ENCODE peak calls at places on chromosomes 16 and 17, in five cellular contexts. I is mesendoderm; H is tibial artery; T is prostate gland; P is effector memory CD4-positive, alpha-beta T cell. N is an unnamed sample. For H3K4me1 and H3K36me3, the result is how much of the 10 kb centered on the place peaks cover.

GRCh38 chr16:21156767-21157467 is 1.6 kb upstream of the LDAF1 start:
- DNase-seq in I (peak), P (no peak), H (no peak), T (peak), N (no peak)

GRCh38 chr17:8994319-8994718 is 27.0 kb upstream of the NTN1 start:
- DNase-seq in P (no peak), I (peak), T (no peak), H (peak), N (peak)

GRCh38 chr16:3149630-3150345 is 15.0 kb downstream of the ZNF213 start:
- DNase-seq in I (peak), H (peak), P (no peak), T (peak), N (peak)

GRCh38 chr16:60419859-60420258 is 1616.4 kb downstream of the CDH8 start:
- DNase-seq in T (no peak), I (peak), H (no peak), P (no peak), N (no peak)

GRCh38 chr16:73505178-73505968 is 457.4 kb upstream of the ZFHX3 start:
- DNase-seq in H (no peak), P (no peak), T (no peak), I (no peak), N (no peak)

GRCh38 chr16:22323173-22323997 is 26.2 kb downstream of the POLR3E start:
- DNase-seq in I (no peak), T (no peak), H (no peak), P (no peak), N (no peak)

GRCh38 chr17:17664073-17664470 is 17.2 kb upstream of the RAI1 start:
- DNase-seq in P (no peak), H (no peak), T (no peak), I (no peak), N (no peak)

GRCh38 chr16:2207872-2208271 is 2.6 kb downstream of the MLST8 start:
- DNase-seq in T (no peak), P (no peak), I (no peak), H (no peak), N (no peak)

GRCh38 chr16:59633996-59634579 is 900.0 kb upstream of the GOT2 start:
- DNase-seq in T (no peak), P (no peak), H (no peak), I (no peak), N (no peak)

GRCh38 chr17:42872251-42872965 is 21.4 kb downstream of the AOC3 start:
- DNase-seq in P (no peak), T (no peak), H (no peak), I (no peak), N (no peak)

GRCh38 chr17:57622886-57623433 is 122.1 kb downstream of the CCDC182 start:
- DNase-seq in T (no peak), H (no peak), I (peak), P (no peak), N (no peak)

GRCh38 chr16:73365010-73365409 is 317.1 kb upstream of the ZFHX3 start:
- DNase-seq in H (no peak), P (no peak), I (no peak), T (no peak), N (no peak)

GRCh38 chr17:62300697-62301096 is 79.7 kb upstream of the EFCAB3 start:
- DNase-seq in T (no peak), H (no peak), P (no peak), I (no peak), N (no peak)

GRCh38 chr17:56000411-56000810 is 152.9 kb upstream of the ANKFN1 start:
- DNase-seq in H (no peak), T (no peak), P (no peak), I (no peak), N (no peak)

GRCh38 chr16:65875362-65876199 is 490.9 kb upstream of the CDH5 start:
- DNase-seq in P (no peak), I (peak), T (no peak), H (no peak), N (no peak)

GRCh38 chr16:79932564-79932963 is 332.0 kb upstream of the MAF start:
- DNase-seq in P (no peak), T (no peak), I (no peak), H (no peak), N (no peak)

GRCh38 chr16:54817432-54817831 is 113.2 kb upstream of the IRX5 start:
- DNase-seq in I (peak), P (no peak), H (no peak), T (no peak), N (no peak)

GRCh38 chr17:77318491-77319210 is 177.9 kb downstream of the SEC14L1 start:
- DNase-seq in I (peak), H (peak), P (no peak), T (no peak), N (peak)

DNA sequence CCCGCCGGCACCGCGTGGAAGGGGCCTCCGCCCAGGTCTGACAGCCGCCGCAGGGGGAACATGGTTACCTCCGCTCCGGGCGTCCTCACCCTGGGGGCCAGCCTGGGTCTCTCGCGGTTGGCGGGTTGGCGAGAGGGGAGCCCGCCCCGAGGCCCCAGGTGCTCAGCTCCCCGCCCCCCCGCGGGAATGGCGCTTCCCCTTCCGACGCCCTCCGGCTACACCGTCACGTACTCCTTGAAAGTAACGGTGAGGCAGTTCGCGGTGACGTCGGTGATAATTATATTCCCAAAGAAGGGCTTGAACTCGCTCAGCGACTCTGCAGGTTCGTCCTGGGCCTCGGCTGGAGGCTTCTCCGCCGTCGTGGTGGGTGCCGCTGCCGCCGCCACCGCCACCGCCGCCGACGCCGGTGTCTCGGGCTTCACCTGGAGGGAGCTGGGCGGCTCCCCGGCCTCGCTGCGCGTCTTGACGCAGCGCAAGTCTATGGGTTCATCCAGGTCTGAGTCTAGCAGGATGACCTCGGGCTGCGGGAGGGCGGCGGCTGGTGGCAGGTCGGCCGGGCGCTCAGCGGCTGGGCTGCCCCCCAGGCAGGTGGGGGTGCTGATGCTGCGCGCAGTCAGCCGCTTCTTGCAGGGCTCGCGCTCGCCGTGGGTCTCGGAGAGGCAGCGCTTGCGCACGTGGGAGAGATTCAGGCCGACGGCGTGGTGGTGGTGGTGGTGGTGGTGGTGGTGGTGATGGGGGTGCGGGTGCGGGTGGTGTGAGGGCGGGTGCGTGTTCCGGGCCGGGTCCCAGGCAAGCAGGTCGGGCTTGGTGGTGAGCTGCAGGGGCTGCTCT is 5.3 kb downstream of the CBX4 start:
- DNase-seq in T (no peak), H (no peak), P (no peak), I (no peak), N (peak)
- H3K4me1 ChIP-seq in T (under half), H (under half), P (under half), I (under half), N (half or more)

DNA sequence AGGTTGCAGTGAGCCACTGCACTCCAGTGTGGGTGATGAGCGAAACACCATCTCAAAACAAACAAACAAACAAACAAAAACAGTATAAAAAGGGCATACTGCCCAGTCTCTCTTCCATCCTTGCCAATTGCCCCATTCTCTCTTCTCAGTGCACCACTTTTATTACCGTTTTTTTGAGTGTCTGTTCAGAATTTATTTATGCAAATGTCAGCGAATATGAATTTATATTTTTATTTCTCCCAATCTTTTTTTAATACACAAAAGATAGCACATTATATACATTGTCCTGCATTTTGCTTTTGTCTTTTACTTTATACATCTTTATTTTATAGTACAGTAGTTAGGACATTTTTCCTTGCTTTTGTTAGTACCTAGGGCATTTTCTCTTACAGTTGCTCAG is 19.6 kb downstream of the RNF135 start:
- DNase-seq in T (no peak), H (no peak), P (no peak), I (no peak), N (no peak)
- H3K36me3 ChIP-seq in T (under half), H (under half), P (under half), I (under half), N (under half)

GRCh38 chr17:59397316-59398073 is 66.0 kb downstream of the YPEL2 start:
- DNase-seq in T (no peak), P (no peak), H (no peak), I (no peak), N (no peak)
- H3K4me3 ChIP-seq in T (no peak), P (no peak), H (no peak), I (no peak), N (no peak)

GRCh38 chr17:44610331-44610730 is 45.9 kb upstream of the MEIOC start:
- DNase-seq in H (no peak), P (no peak), I (peak), T (no peak), N (no peak)

GRCh38 chr17:44608732-44609435 is 47.4 kb upstream of the MEIOC start:
- DNase-seq in P (no peak), I (peak), H (no peak), T (no peak), N (no peak)

GRCh38 chr17:44610871-44611270 is 45.4 kb upstream of the MEIOC start:
- DNase-seq in H (no peak), P (no peak), I (no peak), T (no peak), N (no peak)

GRCh38 chr17:44606658-44607057 is 49.4 kb downstream of the FZD2 start:
- DNase-seq in I (no peak), P (no peak), T (no peak), H (no peak), N (no peak)

DNA sequence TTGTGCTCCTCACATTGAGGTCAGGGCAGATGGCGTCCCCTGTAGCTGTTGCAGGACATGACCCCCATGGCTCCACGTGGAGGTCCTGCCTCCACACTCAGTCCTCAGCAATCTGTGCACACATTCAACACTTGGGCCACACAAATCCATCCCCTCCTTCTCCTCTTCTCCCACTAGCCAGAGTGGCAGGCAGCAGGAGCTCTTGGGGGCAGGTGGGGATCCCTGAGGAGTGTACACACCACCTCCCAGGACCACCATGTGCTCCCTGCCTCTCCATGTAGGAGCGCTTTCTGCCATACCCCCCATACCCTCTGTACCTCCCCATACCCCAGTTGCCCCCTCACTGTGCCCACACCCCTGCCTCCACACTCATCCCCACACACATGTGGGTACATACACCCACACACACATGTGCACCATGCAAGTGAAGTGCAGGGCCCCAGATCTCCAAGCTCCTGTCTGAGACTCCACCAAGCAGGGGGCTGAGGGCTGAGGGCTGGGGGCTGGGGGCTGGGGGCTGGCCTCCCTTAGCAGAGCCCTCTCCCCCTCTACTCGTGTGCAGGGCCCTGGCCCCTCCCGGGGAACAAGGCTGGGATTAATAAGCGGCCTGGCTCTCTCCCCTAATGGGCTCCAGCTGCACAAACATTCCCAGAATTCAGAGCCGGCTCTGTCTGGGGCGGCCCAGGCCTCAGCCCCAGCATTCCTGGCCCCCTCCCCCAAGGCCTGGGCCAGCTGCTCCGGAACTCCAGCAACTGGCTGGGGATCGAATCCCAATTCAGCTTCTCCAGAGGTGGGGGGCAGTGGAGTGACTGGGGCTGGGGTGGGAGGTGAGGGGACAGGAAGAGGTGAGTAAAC is 48.2 kb upstream of the MEIOC start:
- DNase-seq in H (no peak), P (no peak), T (no peak), I (peak), N (no peak)
- H3K4me1 ChIP-seq in H (under half), P (under half), T (under half), I (under half), N (under half)

DNA sequence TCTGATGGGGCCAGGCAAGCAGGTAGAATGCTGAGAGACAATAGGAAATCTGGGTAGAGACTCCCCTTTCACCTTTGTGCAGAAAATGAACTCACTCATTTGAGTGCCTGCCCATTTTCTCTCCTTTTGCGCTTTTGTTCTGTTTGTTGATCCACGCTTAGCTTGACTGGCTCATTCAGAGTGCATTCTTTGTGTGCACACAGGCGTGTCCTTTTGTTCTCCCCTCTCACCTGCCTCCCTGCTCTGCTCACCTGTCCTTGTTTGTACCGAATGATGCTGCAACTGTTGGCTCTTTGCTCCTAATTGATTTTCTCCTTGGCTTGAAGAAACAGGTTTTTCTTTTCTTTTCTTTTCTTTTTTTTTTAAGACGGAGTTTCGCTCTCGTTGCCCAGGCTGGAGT is 15.8 kb downstream of the PGS1 start:
- DNase-seq in H (no peak), T (no peak), I (no peak), P (no peak), N (no peak)
- H3K36me3 ChIP-seq in H (under half), T (under half), I (under half), P (under half), N (under half)

DNA sequence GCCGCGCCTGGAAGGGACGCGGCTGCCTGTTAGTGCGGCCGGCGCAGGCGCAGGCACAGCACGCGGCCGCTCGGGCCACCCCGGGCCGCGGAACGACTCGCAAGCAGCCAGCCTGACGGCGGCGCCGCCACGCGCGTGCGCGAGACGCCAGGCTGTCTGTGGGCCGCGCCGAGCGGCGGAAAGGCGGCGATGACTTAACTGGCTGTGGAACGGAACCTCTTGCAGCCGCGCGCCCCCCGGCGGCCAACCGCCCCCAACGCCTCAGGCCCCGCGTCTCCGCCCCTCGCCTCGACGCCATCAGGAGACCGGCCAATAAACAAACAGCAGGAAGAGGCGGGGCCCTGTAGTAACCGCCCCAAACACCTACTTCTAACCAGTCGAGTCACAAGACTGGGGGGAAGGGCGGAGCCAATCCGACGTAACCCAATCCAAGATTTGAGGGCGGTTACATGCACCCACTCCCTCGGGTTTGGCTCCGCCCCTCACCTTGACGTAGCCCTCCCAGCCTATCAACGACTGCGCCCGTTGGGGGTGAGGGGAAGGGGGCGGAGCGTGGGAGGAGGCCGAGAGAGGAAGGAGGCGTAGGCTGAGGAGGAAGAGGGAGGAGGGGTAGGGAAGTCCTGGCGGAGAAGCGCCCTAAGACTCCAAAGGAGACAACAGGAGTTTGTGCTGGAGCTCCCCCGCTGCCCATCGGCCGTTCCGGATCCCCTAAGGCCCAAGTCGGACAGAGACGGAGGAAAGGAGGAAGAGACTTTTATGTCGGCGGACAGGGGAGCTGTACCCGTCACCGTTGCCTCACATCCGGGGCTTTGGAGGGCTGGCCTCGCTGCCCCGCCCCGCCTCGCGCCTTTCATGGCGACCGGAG is at the start of gene FBRS:
- DNase-seq in I (peak), H (peak), T (peak), P (peak), N (peak)
- H3K4me3 ChIP-seq in I (peak), H (peak), T (peak), P (peak), N (peak)

N was measured in left lung.